ENCODE peak calls at places on chromosomes 11 and 22, in eight cellular contexts. One of them, this sample, is unnamed.

GRCh38 chr11:58900479-58901420 is 38.5 kb upstream of the GLYATL1 start:
- DNase-seq in endothelial cell: peak
- DNase-seq in stimulated activated CD4-positive, alpha-beta T cell treated with anti-CD3 and anti-CD28 coated beads, Interleukin-12 subunit alpha, Interleukin-12 subunit beta, amount 100 ng/mL, for 24 hours: no peak
- DNase-seq in activated CD4-positive, alpha-beta T cell treated with anti-CD3 and anti-CD28 coated beads, Interleukin-2, amount 50 U/mL, for 48 hours: peak
- DNase-seq in H4: peak
- DNase-seq in NCI-H510A treated with DMSO at 0.1 percent for 48 hours: no peak
- DNase-seq in mucosa of descending colon: peak
- DNase-seq in osteocyte: no peak
- DNase-seq in this sample: peak

GRCh38 chr11:122259149-122259821 is 143.3 kb upstream of the BLID start:
- DNase-seq in H4: no peak
- DNase-seq in stimulated activated CD4-positive, alpha-beta T cell treated with anti-CD3 and anti-CD28 coated beads, Interleukin-12 subunit alpha, Interleukin-12 subunit beta, amount 100 ng/mL, for 24 hours: no peak
- DNase-seq in NCI-H510A treated with DMSO at 0.1 percent for 48 hours: no peak
- DNase-seq in activated CD4-positive, alpha-beta T cell treated with anti-CD3 and anti-CD28 coated beads, Interleukin-2, amount 50 U/mL, for 48 hours: no peak
- DNase-seq in osteocyte: no peak
- DNase-seq in mucosa of descending colon: no peak
- DNase-seq in endothelial cell: no peak
- DNase-seq in this sample: no peak

GRCh38 chr22:42788021-42788420 is 67.4 kb upstream of the A4GALT start:
- DNase-seq in osteocyte: no peak
- DNase-seq in endothelial cell: no peak
- DNase-seq in activated CD4-positive, alpha-beta T cell treated with anti-CD3 and anti-CD28 coated beads, Interleukin-2, amount 50 U/mL, for 48 hours: no peak
- DNase-seq in NCI-H510A treated with DMSO at 0.1 percent for 48 hours: no peak
- DNase-seq in mucosa of descending colon: peak
- DNase-seq in stimulated activated CD4-positive, alpha-beta T cell treated with anti-CD3 and anti-CD28 coated beads, Interleukin-12 subunit alpha, Interleukin-12 subunit beta, amount 100 ng/mL, for 24 hours: no peak
- DNase-seq in H4: no peak
- DNase-seq in this sample: no peak

GRCh38 chr11:44275241-44275640 is 34.7 kb downstream of the ALX4 start:
- DNase-seq in osteocyte: no peak
- DNase-seq in H4: no peak
- DNase-seq in endothelial cell: no peak
- DNase-seq in NCI-H510A treated with DMSO at 0.1 percent for 48 hours: no peak
- DNase-seq in activated CD4-positive, alpha-beta T cell treated with anti-CD3 and anti-CD28 coated beads, Interleukin-2, amount 50 U/mL, for 48 hours: no peak
- DNase-seq in stimulated activated CD4-positive, alpha-beta T cell treated with anti-CD3 and anti-CD28 coated beads, Interleukin-12 subunit alpha, Interleukin-12 subunit beta, amount 100 ng/mL, for 24 hours: no peak
- DNase-seq in mucosa of descending colon: no peak
- DNase-seq in this sample: no peak

GRCh38 chr11:88384004-88384677 is 46.6 kb upstream of the CTSC start:
- DNase-seq in H4: no peak
- DNase-seq in endothelial cell: no peak
- DNase-seq in mucosa of descending colon: no peak
- DNase-seq in stimulated activated CD4-positive, alpha-beta T cell treated with anti-CD3 and anti-CD28 coated beads, Interleukin-12 subunit alpha, Interleukin-12 subunit beta, amount 100 ng/mL, for 24 hours: no peak
- DNase-seq in activated CD4-positive, alpha-beta T cell treated with anti-CD3 and anti-CD28 coated beads, Interleukin-2, amount 50 U/mL, for 48 hours: no peak
- DNase-seq in NCI-H510A treated with DMSO at 0.1 percent for 48 hours: no peak
- DNase-seq in osteocyte: no peak
- DNase-seq in this sample: no peak

GRCh38 chr22:44667276-44667675 is 34.7 kb upstream of the PRR5 start:
- DNase-seq in activated CD4-positive, alpha-beta T cell treated with anti-CD3 and anti-CD28 coated beads, Interleukin-2, amount 50 U/mL, for 48 hours: no peak
- DNase-seq in endothelial cell: no peak
- DNase-seq in stimulated activated CD4-positive, alpha-beta T cell treated with anti-CD3 and anti-CD28 coated beads, Interleukin-12 subunit alpha, Interleukin-12 subunit beta, amount 100 ng/mL, for 24 hours: no peak
- DNase-seq in mucosa of descending colon: peak
- DNase-seq in H4: no peak
- DNase-seq in osteocyte: no peak
- DNase-seq in NCI-H510A treated with DMSO at 0.1 percent for 48 hours: no peak
- DNase-seq in this sample: no peak

GRCh38 chr22:38313384-38313955 is 3.8 kb downstream of the CSNK1E start:
- DNase-seq in mucosa of descending colon: peak
- DNase-seq in osteocyte: no peak
- DNase-seq in NCI-H510A treated with DMSO at 0.1 percent for 48 hours: no peak
- DNase-seq in activated CD4-positive, alpha-beta T cell treated with anti-CD3 and anti-CD28 coated beads, Interleukin-2, amount 50 U/mL, for 48 hours: peak
- DNase-seq in H4: peak
- DNase-seq in stimulated activated CD4-positive, alpha-beta T cell treated with anti-CD3 and anti-CD28 coated beads, Interleukin-12 subunit alpha, Interleukin-12 subunit beta, amount 100 ng/mL, for 24 hours: no peak
- DNase-seq in endothelial cell: no peak
- DNase-seq in this sample: no peak

GRCh38 chr11:46369458-46370152 is 11.9 kb upstream of the MDK start:
- DNase-seq in mucosa of descending colon: peak
- DNase-seq in activated CD4-positive, alpha-beta T cell treated with anti-CD3 and anti-CD28 coated beads, Interleukin-2, amount 50 U/mL, for 48 hours: peak
- DNase-seq in NCI-H510A treated with DMSO at 0.1 percent for 48 hours: no peak
- DNase-seq in H4: peak
- DNase-seq in osteocyte: no peak
- DNase-seq in endothelial cell: peak
- DNase-seq in stimulated activated CD4-positive, alpha-beta T cell treated with anti-CD3 and anti-CD28 coated beads, Interleukin-12 subunit alpha, Interleukin-12 subunit beta, amount 100 ng/mL, for 24 hours: no peak
- DNase-seq in this sample: peak

GRCh38 chr11:116499396-116500001 is 273.3 kb downstream of the BUD13 start:
- DNase-seq in NCI-H510A treated with DMSO at 0.1 percent for 48 hours: peak
- DNase-seq in osteocyte: no peak
- DNase-seq in endothelial cell: peak
- DNase-seq in activated CD4-positive, alpha-beta T cell treated with anti-CD3 and anti-CD28 coated beads, Interleukin-2, amount 50 U/mL, for 48 hours: peak
- DNase-seq in mucosa of descending colon: peak
- DNase-seq in H4: peak
- DNase-seq in stimulated activated CD4-positive, alpha-beta T cell treated with anti-CD3 and anti-CD28 coated beads, Interleukin-12 subunit alpha, Interleukin-12 subunit beta, amount 100 ng/mL, for 24 hours: no peak
- DNase-seq in this sample: peak

GRCh38 chr22:46696225-46696518 is 41.9 kb downstream of the CERK start:
- DNase-seq in NCI-H510A treated with DMSO at 0.1 percent for 48 hours: peak
- DNase-seq in stimulated activated CD4-positive, alpha-beta T cell treated with anti-CD3 and anti-CD28 coated beads, Interleukin-12 subunit alpha, Interleukin-12 subunit beta, amount 100 ng/mL, for 24 hours: no peak
- DNase-seq in endothelial cell: no peak
- DNase-seq in osteocyte: no peak
- DNase-seq in H4: no peak
- DNase-seq in activated CD4-positive, alpha-beta T cell treated with anti-CD3 and anti-CD28 coated beads, Interleukin-2, amount 50 U/mL, for 48 hours: no peak
- DNase-seq in mucosa of descending colon: peak
- DNase-seq in this sample: no peak

GRCh38 chr11:5696210-5696609 is 6.6 kb downstream of the TRIM22 start:
- DNase-seq in stimulated activated CD4-positive, alpha-beta T cell treated with anti-CD3 and anti-CD28 coated beads, Interleukin-12 subunit alpha, Interleukin-12 subunit beta, amount 100 ng/mL, for 24 hours: no peak
- DNase-seq in mucosa of descending colon: no peak
- DNase-seq in activated CD4-positive, alpha-beta T cell treated with anti-CD3 and anti-CD28 coated beads, Interleukin-2, amount 50 U/mL, for 48 hours: no peak
- DNase-seq in endothelial cell: no peak
- DNase-seq in NCI-H510A treated with DMSO at 0.1 percent for 48 hours: no peak
- DNase-seq in osteocyte: no peak
- DNase-seq in H4: no peak
- DNase-seq in this sample: no peak

GRCh38 chr22:30219668-30220278 is 26.8 kb downstream of the LIF start:
- DNase-seq in activated CD4-positive, alpha-beta T cell treated with anti-CD3 and anti-CD28 coated beads, Interleukin-2, amount 50 U/mL, for 48 hours: no peak
- DNase-seq in H4: no peak
- DNase-seq in endothelial cell: no peak
- DNase-seq in stimulated activated CD4-positive, alpha-beta T cell treated with anti-CD3 and anti-CD28 coated beads, Interleukin-12 subunit alpha, Interleukin-12 subunit beta, amount 100 ng/mL, for 24 hours: no peak
- DNase-seq in osteocyte: no peak
- DNase-seq in NCI-H510A treated with DMSO at 0.1 percent for 48 hours: no peak
- DNase-seq in mucosa of descending colon: no peak
- DNase-seq in this sample: no peak

GRCh38 chr11:15705886-15706285 is 591.2 kb downstream of the INSC start:
- DNase-seq in activated CD4-positive, alpha-beta T cell treated with anti-CD3 and anti-CD28 coated beads, Interleukin-2, amount 50 U/mL, for 48 hours: no peak
- DNase-seq in osteocyte: peak
- DNase-seq in stimulated activated CD4-positive, alpha-beta T cell treated with anti-CD3 and anti-CD28 coated beads, Interleukin-12 subunit alpha, Interleukin-12 subunit beta, amount 100 ng/mL, for 24 hours: no peak
- DNase-seq in endothelial cell: no peak
- DNase-seq in H4: no peak
- DNase-seq in NCI-H510A treated with DMSO at 0.1 percent for 48 hours: no peak
- DNase-seq in mucosa of descending colon: no peak
- DNase-seq in this sample: no peak

GRCh38 chr22:37138879-37139561 is 10.7 kb downstream of the IL2RB start:
- DNase-seq in osteocyte: no peak
- DNase-seq in endothelial cell: no peak
- DNase-seq in activated CD4-positive, alpha-beta T cell treated with anti-CD3 and anti-CD28 coated beads, Interleukin-2, amount 50 U/mL, for 48 hours: no peak
- DNase-seq in H4: no peak
- DNase-seq in stimulated activated CD4-positive, alpha-beta T cell treated with anti-CD3 and anti-CD28 coated beads, Interleukin-12 subunit alpha, Interleukin-12 subunit beta, amount 100 ng/mL, for 24 hours: no peak
- DNase-seq in mucosa of descending colon: no peak
- DNase-seq in NCI-H510A treated with DMSO at 0.1 percent for 48 hours: no peak
- DNase-seq in this sample: no peak

GRCh38 chr11:10287140-10287539 is 6.9 kb downstream of the SBF2 start:
- DNase-seq in H4: no peak
- DNase-seq in endothelial cell: no peak
- DNase-seq in mucosa of descending colon: no peak
- DNase-seq in stimulated activated CD4-positive, alpha-beta T cell treated with anti-CD3 and anti-CD28 coated beads, Interleukin-12 subunit alpha, Interleukin-12 subunit beta, amount 100 ng/mL, for 24 hours: no peak
- DNase-seq in osteocyte: no peak
- DNase-seq in NCI-H510A treated with DMSO at 0.1 percent for 48 hours: no peak
- DNase-seq in activated CD4-positive, alpha-beta T cell treated with anti-CD3 and anti-CD28 coated beads, Interleukin-2, amount 50 U/mL, for 48 hours: no peak
- DNase-seq in this sample: no peak

GRCh38 chr11:47499614-47500013 is 50.7 kb upstream of the RAPSN start:
- DNase-seq in mucosa of descending colon: no peak
- DNase-seq in osteocyte: no peak
- DNase-seq in H4: no peak
- DNase-seq in activated CD4-positive, alpha-beta T cell treated with anti-CD3 and anti-CD28 coated beads, Interleukin-2, amount 50 U/mL, for 48 hours: no peak
- DNase-seq in stimulated activated CD4-positive, alpha-beta T cell treated with anti-CD3 and anti-CD28 coated beads, Interleukin-12 subunit alpha, Interleukin-12 subunit beta, amount 100 ng/mL, for 24 hours: no peak
- DNase-seq in endothelial cell: no peak
- DNase-seq in NCI-H510A treated with DMSO at 0.1 percent for 48 hours: no peak
- DNase-seq in this sample: no peak

GRCh38 chr22:30212996-30213441 is 33.5 kb downstream of the LIF start:
- DNase-seq in endothelial cell: no peak
- DNase-seq in osteocyte: no peak
- DNase-seq in mucosa of descending colon: no peak
- DNase-seq in activated CD4-positive, alpha-beta T cell treated with anti-CD3 and anti-CD28 coated beads, Interleukin-2, amount 50 U/mL, for 48 hours: no peak
- DNase-seq in H4: peak
- DNase-seq in NCI-H510A treated with DMSO at 0.1 percent for 48 hours: no peak
- DNase-seq in stimulated activated CD4-positive, alpha-beta T cell treated with anti-CD3 and anti-CD28 coated beads, Interleukin-12 subunit alpha, Interleukin-12 subunit beta, amount 100 ng/mL, for 24 hours: no peak
- DNase-seq in this sample: no peak

GRCh38 chr11:8263109-8263768 is 439 bp downstream of the LMO1 start:
- DNase-seq in NCI-H510A treated with DMSO at 0.1 percent for 48 hours: peak
- DNase-seq in stimulated activated CD4-positive, alpha-beta T cell treated with anti-CD3 and anti-CD28 coated beads, Interleukin-12 subunit alpha, Interleukin-12 subunit beta, amount 100 ng/mL, for 24 hours: no peak
- DNase-seq in H4: no peak
- DNase-seq in mucosa of descending colon: no peak
- DNase-seq in activated CD4-positive, alpha-beta T cell treated with anti-CD3 and anti-CD28 coated beads, Interleukin-2, amount 50 U/mL, for 48 hours: no peak
- DNase-seq in endothelial cell: peak
- DNase-seq in osteocyte: no peak
- DNase-seq in this sample: peak

GRCh38 chr11:61639816-61640443 is 40.3 kb upstream of the DAGLA start:
- DNase-seq in NCI-H510A treated with DMSO at 0.1 percent for 48 hours: no peak
- DNase-seq in activated CD4-positive, alpha-beta T cell treated with anti-CD3 and anti-CD28 coated beads, Interleukin-2, amount 50 U/mL, for 48 hours: no peak
- DNase-seq in stimulated activated CD4-positive, alpha-beta T cell treated with anti-CD3 and anti-CD28 coated beads, Interleukin-12 subunit alpha, Interleukin-12 subunit beta, amount 100 ng/mL, for 24 hours: no peak
- DNase-seq in mucosa of descending colon: no peak
- DNase-seq in endothelial cell: no peak
- DNase-seq in H4: peak
- DNase-seq in osteocyte: no peak
- DNase-seq in this sample: no peak

GRCh38 chr11:19753451-19754041 is 40.9 kb downstream of the NAV2 start:
- DNase-seq in NCI-H510A treated with DMSO at 0.1 percent for 48 hours: no peak
- DNase-seq in osteocyte: no peak
- DNase-seq in stimulated activated CD4-positive, alpha-beta T cell treated with anti-CD3 and anti-CD28 coated beads, Interleukin-12 subunit alpha, Interleukin-12 subunit beta, amount 100 ng/mL, for 24 hours: no peak
- DNase-seq in H4: no peak
- DNase-seq in endothelial cell: no peak
- DNase-seq in mucosa of descending colon: no peak
- DNase-seq in activated CD4-positive, alpha-beta T cell treated with anti-CD3 and anti-CD28 coated beads, Interleukin-2, amount 50 U/mL, for 48 hours: no peak
- DNase-seq in this sample: no peak

GRCh38 chr11:82872377-82873150 is 27.7 kb downstream of the PRCP start:
- DNase-seq in osteocyte: no peak
- DNase-seq in endothelial cell: no peak
- DNase-seq in activated CD4-positive, alpha-beta T cell treated with anti-CD3 and anti-CD28 coated beads, Interleukin-2, amount 50 U/mL, for 48 hours: no peak
- DNase-seq in stimulated activated CD4-positive, alpha-beta T cell treated with anti-CD3 and anti-CD28 coated beads, Interleukin-12 subunit alpha, Interleukin-12 subunit beta, amount 100 ng/mL, for 24 hours: no peak
- DNase-seq in H4: no peak
- DNase-seq in mucosa of descending colon: no peak
- DNase-seq in NCI-H510A treated with DMSO at 0.1 percent for 48 hours: no peak
- DNase-seq in this sample: no peak

GRCh38 chr11:28072321-28072720 is 35.6 kb downstream of the KIF18A start:
- DNase-seq in mucosa of descending colon: no peak
- DNase-seq in endothelial cell: no peak
- DNase-seq in osteocyte: no peak
- DNase-seq in NCI-H510A treated with DMSO at 0.1 percent for 48 hours: no peak
- DNase-seq in activated CD4-positive, alpha-beta T cell treated with anti-CD3 and anti-CD28 coated beads, Interleukin-2, amount 50 U/mL, for 48 hours: no peak
- DNase-seq in stimulated activated CD4-positive, alpha-beta T cell treated with anti-CD3 and anti-CD28 coated beads, Interleukin-12 subunit alpha, Interleukin-12 subunit beta, amount 100 ng/mL, for 24 hours: no peak
- DNase-seq in H4: no peak
- DNase-seq in this sample: no peak

GRCh38 chr11:73114835-73115220 is 27.3 kb downstream of the FCHSD2 start:
- DNase-seq in activated CD4-positive, alpha-beta T cell treated with anti-CD3 and anti-CD28 coated beads, Interleukin-2, amount 50 U/mL, for 48 hours: no peak
- DNase-seq in NCI-H510A treated with DMSO at 0.1 percent for 48 hours: no peak
- DNase-seq in mucosa of descending colon: no peak
- DNase-seq in stimulated activated CD4-positive, alpha-beta T cell treated with anti-CD3 and anti-CD28 coated beads, Interleukin-12 subunit alpha, Interleukin-12 subunit beta, amount 100 ng/mL, for 24 hours: no peak
- DNase-seq in H4: no peak
- DNase-seq in osteocyte: no peak
- DNase-seq in endothelial cell: no peak
- DNase-seq in this sample: no peak

GRCh38 chr11:4484310-4484709 is 1.9 kb downstream of the OR52K1 start:
- DNase-seq in mucosa of descending colon: no peak
- DNase-seq in activated CD4-positive, alpha-beta T cell treated with anti-CD3 and anti-CD28 coated beads, Interleukin-2, amount 50 U/mL, for 48 hours: no peak
- DNase-seq in endothelial cell: no peak
- DNase-seq in NCI-H510A treated with DMSO at 0.1 percent for 48 hours: no peak
- DNase-seq in stimulated activated CD4-positive, alpha-beta T cell treated with anti-CD3 and anti-CD28 coated beads, Interleukin-12 subunit alpha, Interleukin-12 subunit beta, amount 100 ng/mL, for 24 hours: no peak
- DNase-seq in osteocyte: no peak
- DNase-seq in H4: no peak
- DNase-seq in this sample: no peak

GRCh38 chr22:47176573-47177333 is 414.3 kb downstream of the TBC1D22A start:
- DNase-seq in activated CD4-positive, alpha-beta T cell treated with anti-CD3 and anti-CD28 coated beads, Interleukin-2, amount 50 U/mL, for 48 hours: no peak
- DNase-seq in mucosa of descending colon: peak
- DNase-seq in H4: no peak
- DNase-seq in endothelial cell: no peak
- DNase-seq in NCI-H510A treated with DMSO at 0.1 percent for 48 hours: no peak
- DNase-seq in stimulated activated CD4-positive, alpha-beta T cell treated with anti-CD3 and anti-CD28 coated beads, Interleukin-12 subunit alpha, Interleukin-12 subunit beta, amount 100 ng/mL, for 24 hours: no peak
- DNase-seq in osteocyte: peak
- DNase-seq in this sample: peak

GRCh38 chr22:49930596-49931412 is 12.4 kb downstream of the CRELD2 start:
- DNase-seq in mucosa of descending colon: no peak
- DNase-seq in activated CD4-positive, alpha-beta T cell treated with anti-CD3 and anti-CD28 coated beads, Interleukin-2, amount 50 U/mL, for 48 hours: peak
- DNase-seq in H4: peak
- DNase-seq in osteocyte: no peak
- DNase-seq in NCI-H510A treated with DMSO at 0.1 percent for 48 hours: peak
- DNase-seq in stimulated activated CD4-positive, alpha-beta T cell treated with anti-CD3 and anti-CD28 coated beads, Interleukin-12 subunit alpha, Interleukin-12 subunit beta, amount 100 ng/mL, for 24 hours: no peak
- DNase-seq in endothelial cell: peak
- DNase-seq in this sample: peak

GRCh38 chr11:83511646-83512045 is 225.5 kb upstream of the CCDC90B start:
- DNase-seq in H4: no peak
- DNase-seq in stimulated activated CD4-positive, alpha-beta T cell treated with anti-CD3 and anti-CD28 coated beads, Interleukin-12 subunit alpha, Interleukin-12 subunit beta, amount 100 ng/mL, for 24 hours: no peak
- DNase-seq in mucosa of descending colon: no peak
- DNase-seq in osteocyte: no peak
- DNase-seq in activated CD4-positive, alpha-beta T cell treated with anti-CD3 and anti-CD28 coated beads, Interleukin-2, amount 50 U/mL, for 48 hours: no peak
- DNase-seq in endothelial cell: no peak
- DNase-seq in NCI-H510A treated with DMSO at 0.1 percent for 48 hours: no peak
- DNase-seq in this sample: no peak

GRCh38 chr11:111982019-111982464 is 43.2 kb upstream of the DLAT start:
- DNase-seq in osteocyte: no peak
- DNase-seq in NCI-H510A treated with DMSO at 0.1 percent for 48 hours: peak
- DNase-seq in mucosa of descending colon: no peak
- DNase-seq in stimulated activated CD4-positive, alpha-beta T cell treated with anti-CD3 and anti-CD28 coated beads, Interleukin-12 subunit alpha, Interleukin-12 subunit beta, amount 100 ng/mL, for 24 hours: no peak
- DNase-seq in activated CD4-positive, alpha-beta T cell treated with anti-CD3 and anti-CD28 coated beads, Interleukin-2, amount 50 U/mL, for 48 hours: peak
- DNase-seq in H4: no peak
- DNase-seq in endothelial cell: peak
- DNase-seq in this sample: peak

GRCh38 chr11:13329670-13330401 is 52.2 kb downstream of the BMAL1 start:
- DNase-seq in H4: no peak
- DNase-seq in osteocyte: no peak
- DNase-seq in endothelial cell: no peak
- DNase-seq in NCI-H510A treated with DMSO at 0.1 percent for 48 hours: peak
- DNase-seq in activated CD4-positive, alpha-beta T cell treated with anti-CD3 and anti-CD28 coated beads, Interleukin-2, amount 50 U/mL, for 48 hours: no peak
- DNase-seq in stimulated activated CD4-positive, alpha-beta T cell treated with anti-CD3 and anti-CD28 coated beads, Interleukin-12 subunit alpha, Interleukin-12 subunit beta, amount 100 ng/mL, for 24 hours: no peak
- DNase-seq in mucosa of descending colon: no peak
- DNase-seq in this sample: peak

GRCh38 chr11:9876331-9876730 is 212.5 kb downstream of the SWAP70 start:
- DNase-seq in osteocyte: no peak
- DNase-seq in NCI-H510A treated with DMSO at 0.1 percent for 48 hours: no peak
- DNase-seq in activated CD4-positive, alpha-beta T cell treated with anti-CD3 and anti-CD28 coated beads, Interleukin-2, amount 50 U/mL, for 48 hours: no peak
- DNase-seq in H4: no peak
- DNase-seq in stimulated activated CD4-positive, alpha-beta T cell treated with anti-CD3 and anti-CD28 coated beads, Interleukin-12 subunit alpha, Interleukin-12 subunit beta, amount 100 ng/mL, for 24 hours: no peak
- DNase-seq in endothelial cell: no peak
- DNase-seq in mucosa of descending colon: no peak
- DNase-seq in this sample: no peak

GRCh38 chr11:69403556-69404215 is 77.8 kb upstream of the LINC01488 start:
- DNase-seq in NCI-H510A treated with DMSO at 0.1 percent for 48 hours: no peak
- DNase-seq in osteocyte: no peak
- DNase-seq in activated CD4-positive, alpha-beta T cell treated with anti-CD3 and anti-CD28 coated beads, Interleukin-2, amount 50 U/mL, for 48 hours: no peak
- DNase-seq in endothelial cell: no peak
- DNase-seq in mucosa of descending colon: no peak
- DNase-seq in stimulated activated CD4-positive, alpha-beta T cell treated with anti-CD3 and anti-CD28 coated beads, Interleukin-12 subunit alpha, Interleukin-12 subunit beta, amount 100 ng/mL, for 24 hours: no peak
- DNase-seq in H4: peak
- DNase-seq in this sample: no peak

GRCh38 chr22:47095395-47096122 is 333.1 kb downstream of the TBC1D22A start:
- DNase-seq in H4: no peak
- DNase-seq in endothelial cell: no peak
- DNase-seq in activated CD4-positive, alpha-beta T cell treated with anti-CD3 and anti-CD28 coated beads, Interleukin-2, amount 50 U/mL, for 48 hours: no peak
- DNase-seq in stimulated activated CD4-positive, alpha-beta T cell treated with anti-CD3 and anti-CD28 coated beads, Interleukin-12 subunit alpha, Interleukin-12 subunit beta, amount 100 ng/mL, for 24 hours: no peak
- DNase-seq in NCI-H510A treated with DMSO at 0.1 percent for 48 hours: no peak
- DNase-seq in mucosa of descending colon: no peak
- DNase-seq in osteocyte: peak
- DNase-seq in this sample: no peak

GRCh38 chr11:7605544-7605943 is 67.8 kb downstream of the CYB5R2 start:
- DNase-seq in activated CD4-positive, alpha-beta T cell treated with anti-CD3 and anti-CD28 coated beads, Interleukin-2, amount 50 U/mL, for 48 hours: no peak
- DNase-seq in mucosa of descending colon: no peak
- DNase-seq in endothelial cell: no peak
- DNase-seq in stimulated activated CD4-positive, alpha-beta T cell treated with anti-CD3 and anti-CD28 coated beads, Interleukin-12 subunit alpha, Interleukin-12 subunit beta, amount 100 ng/mL, for 24 hours: no peak
- DNase-seq in H4: peak
- DNase-seq in osteocyte: no peak
- DNase-seq in NCI-H510A treated with DMSO at 0.1 percent for 48 hours: no peak
- DNase-seq in this sample: no peak

GRCh38 chr11:48193876-48194275 is 22.7 kb upstream of the OR4B1 start:
- DNase-seq in osteocyte: no peak
- DNase-seq in mucosa of descending colon: no peak
- DNase-seq in stimulated activated CD4-positive, alpha-beta T cell treated with anti-CD3 and anti-CD28 coated beads, Interleukin-12 subunit alpha, Interleukin-12 subunit beta, amount 100 ng/mL, for 24 hours: no peak
- DNase-seq in NCI-H510A treated with DMSO at 0.1 percent for 48 hours: no peak
- DNase-seq in activated CD4-positive, alpha-beta T cell treated with anti-CD3 and anti-CD28 coated beads, Interleukin-2, amount 50 U/mL, for 48 hours: no peak
- DNase-seq in H4: no peak
- DNase-seq in endothelial cell: no peak
- DNase-seq in this sample: no peak

This sample was measured in WERI-Rb-1.